ENCODE peak calls at places on chromosomes 3 and 15, in five cellular contexts. One of them, this sample, is unnamed.

GRCh38 chr15:89550427-89550826 is 24.8 kb upstream of the TICRR start:
- DNase-seq in fibroblast of the aortic adventitia: no peak
- DNase-seq in HCT116: no peak
- DNase-seq in heart left ventricle: no peak
- DNase-seq in stomach: no peak
- DNase-seq in this sample: no peak

GRCh38 chr3:104069114-104069513 is 1297.6 kb upstream of the ALCAM start:
- DNase-seq in fibroblast of the aortic adventitia: no peak
- DNase-seq in HCT116: no peak
- DNase-seq in heart left ventricle: no peak
- DNase-seq in stomach: no peak
- DNase-seq in this sample: no peak

GRCh38 chr3:107431298-107432012 is 54.2 kb downstream of the CCDC54 start:
- DNase-seq in fibroblast of the aortic adventitia: peak
- DNase-seq in HCT116: no peak
- DNase-seq in heart left ventricle: peak
- DNase-seq in stomach: peak
- DNase-seq in this sample: peak

GRCh38 chr3:179560791-179561190 is 1.9 kb upstream of the ACTL6A start:
- DNase-seq in fibroblast of the aortic adventitia: no peak
- DNase-seq in HCT116: no peak
- DNase-seq in heart left ventricle: no peak
- DNase-seq in stomach: no peak
- DNase-seq in this sample: no peak

GRCh38 chr3:42745776-42746454 is 27.1 kb downstream of the CCDC13 start:
- DNase-seq in fibroblast of the aortic adventitia: no peak
- DNase-seq in HCT116: no peak
- DNase-seq in heart left ventricle: no peak
- DNase-seq in stomach: no peak
- DNase-seq in this sample: no peak

GRCh38 chr3:181723568-181724431 is 12.1 kb downstream of the SOX2 start:
- DNase-seq in fibroblast of the aortic adventitia: no peak
- DNase-seq in HCT116: no peak
- DNase-seq in heart left ventricle: no peak
- DNase-seq in stomach: no peak
- DNase-seq in this sample: no peak

GRCh38 chr3:10390641-10391373 is 69.9 kb upstream of the SEC13 start:
- DNase-seq in fibroblast of the aortic adventitia: no peak
- DNase-seq in HCT116: no peak
- DNase-seq in heart left ventricle: no peak
- DNase-seq in stomach: no peak
- DNase-seq in this sample: no peak

GRCh38 chr3:143182861-143183667 is 63.5 kb downstream of the CHST2 start:
- DNase-seq in fibroblast of the aortic adventitia: no peak
- DNase-seq in HCT116: no peak
- DNase-seq in heart left ventricle: no peak
- DNase-seq in stomach: no peak
- DNase-seq in this sample: no peak

GRCh38 chr3:44223274-44223673 is 18.4 kb upstream of the TOPAZ1 start:
- DNase-seq in fibroblast of the aortic adventitia: no peak
- DNase-seq in HCT116: no peak
- DNase-seq in heart left ventricle: no peak
- DNase-seq in stomach: no peak
- DNase-seq in this sample: no peak

GRCh38 chr3:123679712-123680386 is 95.0 kb upstream of the HACD2 start:
- DNase-seq in fibroblast of the aortic adventitia: no peak
- DNase-seq in HCT116: no peak
- DNase-seq in heart left ventricle: no peak
- DNase-seq in stomach: no peak
- DNase-seq in this sample: no peak

GRCh38 chr3:48738926-48739616 is 22.1 kb upstream of the IP6K2 start:
- DNase-seq in fibroblast of the aortic adventitia: no peak
- DNase-seq in HCT116: no peak
- DNase-seq in heart left ventricle: peak
- DNase-seq in stomach: no peak
- DNase-seq in this sample: no peak

GRCh38 chr3:194973366-194974000 is 287.8 kb downstream of the FAM43A start:
- DNase-seq in fibroblast of the aortic adventitia: no peak
- DNase-seq in HCT116: no peak
- DNase-seq in heart left ventricle: no peak
- DNase-seq in stomach: no peak
- DNase-seq in this sample: no peak

GRCh38 chr3:129346690-129347440 is 68.2 kb downstream of the HMCES start:
- DNase-seq in fibroblast of the aortic adventitia: no peak
- DNase-seq in HCT116: no peak
- DNase-seq in heart left ventricle: no peak
- DNase-seq in stomach: no peak
- DNase-seq in this sample: no peak

GRCh38 chr3:6716374-6716773 is 144.5 kb upstream of the GRM7 start:
- DNase-seq in fibroblast of the aortic adventitia: no peak
- DNase-seq in HCT116: no peak
- DNase-seq in heart left ventricle: no peak
- DNase-seq in stomach: no peak
- DNase-seq in this sample: no peak

GRCh38 chr3:13539285-13539625 is 9.7 kb upstream of the FBLN2 start:
- DNase-seq in fibroblast of the aortic adventitia: peak
- DNase-seq in HCT116: no peak
- DNase-seq in heart left ventricle: no peak
- DNase-seq in stomach: no peak
- DNase-seq in this sample: no peak

GRCh38 chr3:180684807-180685206 is 5.5 kb upstream of the CCDC39 start:
- DNase-seq in fibroblast of the aortic adventitia: no peak
- DNase-seq in HCT116: no peak
- DNase-seq in heart left ventricle: no peak
- DNase-seq in stomach: no peak
- DNase-seq in this sample: no peak

GRCh38 chr3:100160516-100160915 is 46.2 kb upstream of the FILIP1L start:
- DNase-seq in fibroblast of the aortic adventitia: peak
- DNase-seq in HCT116: no peak
- DNase-seq in heart left ventricle: no peak
- DNase-seq in stomach: no peak
- DNase-seq in this sample: no peak

GRCh38 chr15:49620174-49620573 is 444 bp downstream of the FAM227B start:
- DNase-seq in fibroblast of the aortic adventitia: peak
- DNase-seq in HCT116: no peak
- DNase-seq in heart left ventricle: no peak
- DNase-seq in stomach: no peak
- DNase-seq in this sample: no peak

GRCh38 chr3:39378957-39379777 is 4.0 kb upstream of the SLC25A38 start:
- DNase-seq in fibroblast of the aortic adventitia: no peak
- DNase-seq in HCT116: no peak
- DNase-seq in heart left ventricle: no peak
- DNase-seq in stomach: peak
- DNase-seq in this sample: no peak

GRCh38 chr3:134007819-134008218 is 21.9 kb downstream of the SLCO2A1 start:
- DNase-seq in fibroblast of the aortic adventitia: no peak
- DNase-seq in HCT116: no peak
- DNase-seq in heart left ventricle: no peak
- DNase-seq in stomach: no peak
- DNase-seq in this sample: no peak

GRCh38 chr3:143707848-143708247 is 140.4 kb downstream of the SLC9A9 start:
- DNase-seq in fibroblast of the aortic adventitia: no peak
- DNase-seq in HCT116: no peak
- DNase-seq in heart left ventricle: no peak
- DNase-seq in stomach: no peak
- DNase-seq in this sample: no peak

GRCh38 chr3:4524423-4524769 is 31.2 kb downstream of the ITPR1 start:
- DNase-seq in fibroblast of the aortic adventitia: peak
- DNase-seq in HCT116: no peak
- DNase-seq in heart left ventricle: peak
- DNase-seq in stomach: peak
- DNase-seq in this sample: no peak

GRCh38 chr15:57133127-57133968 is 214.9 kb downstream of the TCF12 start:
- DNase-seq in fibroblast of the aortic adventitia: no peak
- DNase-seq in HCT116: no peak
- DNase-seq in heart left ventricle: no peak
- DNase-seq in stomach: no peak
- DNase-seq in this sample: no peak

GRCh38 chr3:8776406-8776805 is 7.0 kb upstream of the OXTR start:
- DNase-seq in fibroblast of the aortic adventitia: peak
- DNase-seq in HCT116: no peak
- DNase-seq in heart left ventricle: no peak
- DNase-seq in stomach: no peak
- DNase-seq in this sample: no peak

GRCh38 chr3:43497405-43497804 is 124.4 kb downstream of the ANO10 start:
- DNase-seq in fibroblast of the aortic adventitia: peak
- DNase-seq in HCT116: no peak
- DNase-seq in heart left ventricle: no peak
- DNase-seq in stomach: no peak
- DNase-seq in this sample: no peak

GRCh38 chr15:38154255-38154654 is 98.4 kb upstream of the SPRED1 start:
- DNase-seq in fibroblast of the aortic adventitia: no peak
- DNase-seq in HCT116: no peak
- DNase-seq in heart left ventricle: no peak
- DNase-seq in stomach: no peak
- DNase-seq in this sample: no peak

GRCh38 chr3:46007280-46007679 is 11.7 kb upstream of the FYCO1 start:
- DNase-seq in fibroblast of the aortic adventitia: no peak
- DNase-seq in HCT116: no peak
- DNase-seq in heart left ventricle: no peak
- DNase-seq in stomach: no peak
- DNase-seq in this sample: no peak

GRCh38 chr15:78065284-78065872 is 12.1 kb downstream of the TBC1D2B start:
- DNase-seq in fibroblast of the aortic adventitia: peak
- DNase-seq in HCT116: no peak
- DNase-seq in heart left ventricle: peak
- DNase-seq in stomach: peak
- DNase-seq in this sample: no peak

GRCh38 chr15:67180035-67180434 is 74.4 kb downstream of the AAGAB start:
- DNase-seq in fibroblast of the aortic adventitia: no peak
- DNase-seq in HCT116: no peak
- DNase-seq in heart left ventricle: no peak
- DNase-seq in stomach: no peak
- DNase-seq in this sample: no peak

GRCh38 chr3:178439504-178439903 is 96.7 kb upstream of the KCNMB2 start:
- DNase-seq in fibroblast of the aortic adventitia: peak
- DNase-seq in HCT116: no peak
- DNase-seq in heart left ventricle: no peak
- DNase-seq in stomach: no peak
- DNase-seq in this sample: no peak

GRCh38 chr3:178435575-178435974 is 100.7 kb upstream of the KCNMB2 start:
- DNase-seq in fibroblast of the aortic adventitia: no peak
- DNase-seq in HCT116: no peak
- DNase-seq in heart left ventricle: no peak
- DNase-seq in stomach: no peak
- DNase-seq in this sample: no peak

GRCh38 chr3:178434206-178434805 is 101.9 kb upstream of the KCNMB2 start:
- DNase-seq in fibroblast of the aortic adventitia: peak
- DNase-seq in HCT116: no peak
- DNase-seq in heart left ventricle: no peak
- DNase-seq in stomach: no peak
- DNase-seq in this sample: no peak

GRCh38 chr3:178436773-178437172 is 99.5 kb upstream of the KCNMB2 start:
- DNase-seq in fibroblast of the aortic adventitia: peak
- DNase-seq in HCT116: peak
- DNase-seq in heart left ventricle: no peak
- DNase-seq in stomach: no peak
- DNase-seq in this sample: no peak
- TF ChIP-seq CTCF in fibroblast of the aortic adventitia: peak
- TF ChIP-seq CTCF in HCT116: peak
- TF ChIP-seq CTCF in heart left ventricle: peak
- TF ChIP-seq CTCF in stomach: no peak
- TF ChIP-seq CTCF in this sample: no peak

GRCh38 chr3:183826448-183826847 is 1.1 kb upstream of the MAP6D1 start:
- DNase-seq in fibroblast of the aortic adventitia: no peak
- DNase-seq in HCT116: no peak
- DNase-seq in heart left ventricle: no peak
- DNase-seq in stomach: no peak
- DNase-seq in this sample: no peak

GRCh38 chr3:183824761-183825379 is 507 bp downstream of the MAP6D1 start:
- DNase-seq in fibroblast of the aortic adventitia: no peak
- DNase-seq in HCT116: no peak
- DNase-seq in heart left ventricle: peak
- DNase-seq in stomach: no peak
- DNase-seq in this sample: no peak

GRCh38 chr3:183823963-183824362 is 1.4 kb downstream of the MAP6D1 start:
- DNase-seq in fibroblast of the aortic adventitia: no peak
- DNase-seq in HCT116: no peak
- DNase-seq in heart left ventricle: no peak
- DNase-seq in stomach: no peak
- DNase-seq in this sample: no peak

GRCh38 chr3:183826854-183827253 is 1.5 kb upstream of the MAP6D1 start:
- DNase-seq in fibroblast of the aortic adventitia: no peak
- DNase-seq in HCT116: no peak
- DNase-seq in heart left ventricle: no peak
- DNase-seq in stomach: no peak
- DNase-seq in this sample: no peak

GRCh38 chr3:183825380-183826161 is at the start of gene MAP6D1:
- DNase-seq in fibroblast of the aortic adventitia: peak
- DNase-seq in HCT116: peak
- DNase-seq in heart left ventricle: peak
- DNase-seq in stomach: no peak
- DNase-seq in this sample: peak
- TF ChIP-seq CTCF in fibroblast of the aortic adventitia: peak
- TF ChIP-seq CTCF in HCT116: peak
- TF ChIP-seq CTCF in heart left ventricle: no peak
- TF ChIP-seq CTCF in stomach: no peak
- TF ChIP-seq CTCF in this sample: no peak

GRCh38 chr3:154678271-154678670 is 248.3 kb upstream of the GPR149 start:
- DNase-seq in fibroblast of the aortic adventitia: no peak
- DNase-seq in HCT116: no peak
- DNase-seq in heart left ventricle: no peak
- DNase-seq in stomach: no peak
- DNase-seq in this sample: no peak

GRCh38 chr3:154684440-154684839 is 254.4 kb upstream of the GPR149 start:
- DNase-seq in fibroblast of the aortic adventitia: no peak
- DNase-seq in HCT116: no peak
- DNase-seq in heart left ventricle: no peak
- DNase-seq in stomach: no peak
- DNase-seq in this sample: no peak

GRCh38 chr3:154684021-154684420 is 254.0 kb upstream of the GPR149 start:
- DNase-seq in fibroblast of the aortic adventitia: no peak
- DNase-seq in HCT116: peak
- DNase-seq in heart left ventricle: no peak
- DNase-seq in stomach: no peak
- DNase-seq in this sample: no peak
- TF ChIP-seq CTCF in fibroblast of the aortic adventitia: no peak
- TF ChIP-seq CTCF in HCT116: no peak
- TF ChIP-seq CTCF in heart left ventricle: no peak
- TF ChIP-seq CTCF in stomach: no peak
- TF ChIP-seq CTCF in this sample: no peak

DNA sequence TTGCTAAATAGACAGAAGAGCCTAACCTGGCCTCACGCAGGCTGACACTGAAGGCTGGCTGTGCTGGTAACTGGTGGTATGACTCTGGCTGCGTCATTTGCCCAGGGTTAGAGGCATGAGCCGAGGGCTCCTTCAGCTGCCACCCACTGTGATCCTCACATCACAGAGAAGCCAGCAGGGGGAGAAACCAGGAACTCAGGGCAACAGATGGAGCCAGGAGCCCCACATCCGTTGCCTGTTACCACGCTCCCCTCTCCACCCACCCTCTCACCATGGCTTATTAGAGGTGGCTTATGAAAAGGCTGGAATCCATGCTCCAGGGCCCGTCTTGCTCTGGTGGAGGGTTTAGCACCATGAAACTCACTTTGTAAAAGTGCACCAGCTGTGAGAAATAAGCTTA is 60.7 kb downstream of the ASB7 start:
- DNase-seq in fibroblast of the aortic adventitia: no peak
- DNase-seq in HCT116: peak
- DNase-seq in heart left ventricle: no peak
- DNase-seq in stomach: no peak
- DNase-seq in this sample: no peak
- TF ChIP-seq CTCF in fibroblast of the aortic adventitia: peak
- TF ChIP-seq CTCF in HCT116: peak
- TF ChIP-seq CTCF in heart left ventricle: no peak
- TF ChIP-seq CTCF in stomach: no peak
- TF ChIP-seq CTCF in this sample: no peak

GRCh38 chr3:174536319-174536718 is 322.8 kb upstream of the NAALADL2 start:
- DNase-seq in fibroblast of the aortic adventitia: no peak
- DNase-seq in HCT116: no peak
- DNase-seq in heart left ventricle: no peak
- DNase-seq in stomach: no peak
- DNase-seq in this sample: no peak
- TF ChIP-seq CTCF in fibroblast of the aortic adventitia: no peak
- TF ChIP-seq CTCF in HCT116: no peak
- TF ChIP-seq CTCF in heart left ventricle: no peak
- TF ChIP-seq CTCF in stomach: no peak
- TF ChIP-seq CTCF in this sample: no peak